ENCODE peak calls at places on chromosomes 7 and 10, in nine cellular contexts. V is GM13977, Z is kidney, U is A549, B is AG04450, D is type B pancreatic cell, E is RWPE1, R is GM12865, F is OCI-LY7. M is an unnamed sample.

GRCh38 chr7:7554647-7555575 is 11.8 kb upstream of the MIOS start:
- DNase-seq in V (no peak), Z (no peak), U (no peak), B (no peak), D (no peak), E (no peak), R (no peak), F (no peak), M (no peak)

GRCh38 chr7:131480384-131481315 is 75.8 kb downstream of the PODXL start:
- DNase-seq in V (no peak), Z (no peak), U (peak; percentile 66), B (no peak), D (no peak), E (no peak), R (no peak), F (no peak), M (no peak)

GRCh38 chr7:101507791-101508252 is 121.3 kb downstream of the MYL10 start:
- DNase-seq in V (peak; percentile 57), Z (no peak), U (peak; percentile 84), B (no peak), D (peak; percentile 76), E (peak; percentile 40), R (peak; percentile 61), F (peak; percentile 87), M (no peak)

GRCh38 chr10:99432881-99433280 is 2.5 kb upstream of the GOT1 start:
- DNase-seq in V (no peak), Z (no peak), U (no peak), B (no peak), D (no peak), E (no peak), R (no peak), F (no peak), M (no peak)

GRCh38 chr10:3786295-3786981 is 1.4 kb upstream of the KLF6 start:
- DNase-seq in V (no peak), Z (peak; percentile 87), U (peak; percentile 30), B (no peak), D (no peak), E (no peak), R (peak; percentile 21), F (peak; percentile 33), M (no peak)

GRCh38 chr7:1755783-1756626 is 85.9 kb downstream of the ELFN1 start:
- DNase-seq in V (no peak), Z (peak; percentile 47), U (no peak), B (no peak), D (no peak), E (no peak), R (peak; percentile 21), F (peak; percentile 83), M (no peak)

GRCh38 chr7:158516524-158516923 is 71.1 kb downstream of the PTPRN2 start:
- DNase-seq in V (no peak), Z (no peak), U (no peak), B (no peak), D (no peak), E (no peak), R (no peak), F (no peak), M (no peak)

GRCh38 chr7:135333946-135334345 is 100.3 kb downstream of the STRA8 start:
- DNase-seq in V (no peak), Z (no peak), U (no peak), B (no peak), D (no peak), E (no peak), R (no peak), F (no peak), M (no peak)

GRCh38 chr7:54956865-54957264 is 62.0 kb upstream of the EGFR start:
- DNase-seq in V (no peak), Z (no peak), U (no peak), B (no peak), D (no peak), E (no peak), R (no peak), F (no peak), M (no peak)

DNA sequence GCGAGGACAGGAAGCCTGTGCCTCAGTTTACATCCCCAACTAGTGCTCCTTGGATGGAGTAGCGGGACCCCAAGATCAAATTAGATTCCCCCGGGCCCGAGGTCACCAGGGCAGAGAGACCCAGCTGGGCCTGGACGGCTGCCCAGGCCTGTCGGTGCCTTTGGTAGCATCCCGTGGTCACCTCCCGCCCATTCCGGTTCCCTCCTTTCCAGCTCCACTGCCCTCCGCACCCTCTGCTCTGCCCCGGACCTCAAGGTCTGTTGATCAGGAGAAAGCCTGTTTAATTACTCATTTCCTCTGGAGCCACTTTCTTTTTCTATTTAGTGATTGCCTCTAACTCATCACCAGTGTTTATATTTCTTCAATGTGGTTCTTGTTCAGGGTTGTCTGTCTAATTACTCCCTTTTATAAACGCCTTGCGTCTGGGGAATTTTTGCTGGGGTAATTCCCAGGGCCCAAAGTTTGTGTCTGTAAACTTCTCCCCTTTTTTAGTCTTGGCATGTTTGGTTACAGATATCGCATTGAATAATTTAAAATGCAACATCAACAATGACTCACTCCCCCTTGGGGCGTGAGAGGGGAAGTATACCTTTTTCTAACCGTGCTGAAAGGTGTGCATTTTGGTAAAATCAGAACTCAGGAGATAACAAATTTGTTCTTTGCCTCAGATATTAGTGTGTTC is 1.9 kb downstream of the FOXK1 start:
- DNase-seq in V (peak; percentile 48), Z (peak; percentile 93), U (no peak), B (no peak), D (no peak), E (peak; percentile 82), R (peak; percentile 67), F (peak; percentile 33), M (peak; percentile 48)
- TF ChIP-seq CTCF in V (no peak), Z (no peak), U (peak; percentile 20), B (peak; percentile 36), D (peak; percentile 39), E (no peak), R (peak; percentile 38), F (peak; percentile 67), M (peak; percentile 33)

GRCh38 chr7:140873473-140873872 is 51.3 kb downstream of the BRAF start:
- DNase-seq in V (no peak), Z (no peak), U (no peak), B (no peak), D (no peak), E (no peak), R (no peak), F (no peak), M (no peak)
- TF ChIP-seq CTCF in V (no peak), Z (no peak), U (no peak), B (no peak), D (no peak), E (no peak), R (no peak), F (no peak), M (no peak)

GRCh38 chr7:6193734-6194133 is 78.7 kb downstream of the CYTH3 start:
- DNase-seq in V (no peak), Z (no peak), U (no peak), B (no peak), D (no peak), E (no peak), R (no peak), F (no peak), M (no peak)

GRCh38 chr7:6186578-6186977 is 85.8 kb downstream of the CYTH3 start:
- DNase-seq in V (no peak), Z (no peak), U (no peak), B (no peak), D (no peak), E (no peak), R (no peak), F (no peak), M (no peak)

GRCh38 chr7:6183006-6183405 is 89.4 kb downstream of the CYTH3 start:
- DNase-seq in V (no peak), Z (no peak), U (no peak), B (no peak), D (no peak), E (no peak), R (no peak), F (no peak), M (no peak)

GRCh38 chr7:6188395-6188794 is 84.0 kb downstream of the CYTH3 start:
- DNase-seq in V (no peak), Z (no peak), U (no peak), B (no peak), D (no peak), E (no peak), R (no peak), F (no peak), M (no peak)
- TF ChIP-seq CTCF in V (no peak), Z (no peak), U (no peak), B (no peak), D (no peak), E (no peak), R (no peak), F (no peak), M (no peak)

DNA sequence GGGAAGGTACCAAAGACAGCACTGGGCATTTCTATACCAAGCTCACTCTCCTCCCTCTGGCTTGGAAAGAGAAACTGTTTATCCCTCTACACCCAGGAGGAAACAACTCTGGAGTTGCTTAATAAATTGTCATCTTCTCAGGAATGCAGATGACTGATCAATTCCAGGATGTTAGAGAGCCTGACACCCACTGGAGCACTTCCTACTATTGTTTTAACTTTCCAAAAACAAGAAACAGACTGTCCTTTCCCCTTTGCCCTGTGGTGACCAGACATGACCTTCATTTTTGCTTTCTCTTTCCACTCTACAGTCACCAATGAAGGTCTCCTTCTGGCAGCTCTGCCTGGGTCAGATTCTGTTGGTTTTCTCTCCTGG is 19.6 kb downstream of the GIMAP4 start:
- DNase-seq in V (no peak), Z (no peak), U (no peak), B (no peak), D (no peak), E (no peak), R (no peak), F (no peak), M (no peak)
- TF ChIP-seq CTCF in V (no peak), Z (no peak), U (no peak), B (no peak), D (no peak), E (no peak), R (no peak), F (no peak), M (no peak)

M was measured in GM10248.